ENCODE peak calls at places on chromosomes 16 and 17, in five cellular contexts. One of them, this sample, is unnamed.

GRCh38 chr16:4431023-4431422 is 5.4 kb downstream of the DNAJA3 start:
- DNase-seq in HEK293T: no peak
- DNase-seq in NCI-H774: no peak
- DNase-seq in iPS-NIHi11: no peak
- DNase-seq in AG09319: no peak
- DNase-seq in this sample: no peak

GRCh38 chr17:79992657-79993389 is 42.8 kb downstream of the TBC1D16 start:
- DNase-seq in HEK293T: no peak
- DNase-seq in iPS-NIHi11: no peak
- DNase-seq in NCI-H774: no peak
- DNase-seq in AG09319: no peak
- DNase-seq in this sample: no peak

GRCh38 chr17:66904760-66905637 is 59.5 kb upstream of the CACNG4 start:
- DNase-seq in AG09319: no peak
- DNase-seq in HEK293T: no peak
- DNase-seq in NCI-H774: peak; percentile 66
- DNase-seq in iPS-NIHi11: no peak
- DNase-seq in this sample: no peak

GRCh38 chr17:21463779-21464407 is 87.7 kb downstream of the KCNJ12 start:
- DNase-seq in NCI-H774: no peak
- DNase-seq in AG09319: no peak
- DNase-seq in iPS-NIHi11: peak; percentile 50
- DNase-seq in HEK293T: no peak
- DNase-seq in this sample: peak; percentile 74

GRCh38 chr16:84821728-84822676 is 2.2 kb downstream of the CRISPLD2 start:
- DNase-seq in NCI-H774: no peak
- DNase-seq in HEK293T: no peak
- DNase-seq in iPS-NIHi11: no peak
- DNase-seq in AG09319: no peak
- DNase-seq in this sample: no peak

GRCh38 chr16:80828495-80828894 is 24.1 kb upstream of the CDYL2 start:
- DNase-seq in NCI-H774: no peak
- DNase-seq in iPS-NIHi11: no peak
- DNase-seq in AG09319: no peak
- DNase-seq in HEK293T: no peak
- DNase-seq in this sample: no peak

GRCh38 chr17:27498615-27499316 is 42.5 kb downstream of the KSR1 start:
- DNase-seq in HEK293T: no peak
- DNase-seq in iPS-NIHi11: no peak
- DNase-seq in AG09319: no peak
- DNase-seq in NCI-H774: no peak
- DNase-seq in this sample: no peak

GRCh38 chr16:25106567-25107465 is 4.7 kb upstream of the LCMT1 start:
- DNase-seq in HEK293T: peak; percentile 89
- DNase-seq in iPS-NIHi11: peak; percentile 97
- DNase-seq in NCI-H774: peak; percentile 91
- DNase-seq in AG09319: peak; percentile 56
- DNase-seq in this sample: peak; percentile 96